ENCODE peak calls at places on chromosomes 2 and 18, in six cellular contexts. W, Z, P, I, H and F are unnamed samples. For H3K4me1, the result is how much of the 10 kb centered on the place peaks cover.

GRCh38 chr2:187658952-187659525 is 104.8 kb upstream of the TFPI start:
- DNase-seq in W (no peak), Z (no peak), P (peak), I (peak), H (peak), F (no peak)

GRCh38 chr2:231743376-231744116 is 35.2 kb downstream of the PTMA start:
- DNase-seq in W (no peak), Z (no peak), P (no peak), I (no peak), H (no peak), F (no peak)

GRCh38 chr18:32683044-32683443 is 89.8 kb downstream of the KLHL14 start:
- DNase-seq in W (no peak), Z (no peak), P (no peak), I (no peak), H (no peak), F (no peak)

GRCh38 chr18:12003894-12004293 is 22.6 kb downstream of the IMPA2 start:
- DNase-seq in W (no peak), Z (no peak), P (no peak), I (no peak), H (no peak), F (no peak)

GRCh38 chr2:102540882-102541281 is 67.9 kb downstream of the SLC9A4 start:
- DNase-seq in W (no peak), Z (no peak), P (no peak), I (no peak), H (no peak), F (no peak)

GRCh38 chr18:37520508-37520907 is 45.1 kb downstream of the CELF4 start:
- DNase-seq in W (no peak), Z (no peak), P (no peak), I (no peak), H (no peak), F (no peak)

GRCh38 chr2:30113617-30114293 is 33.1 kb upstream of the YPEL5 start:
- DNase-seq in W (no peak), Z (no peak), P (peak), I (no peak), H (no peak), F (no peak)

GRCh38 chr2:7845332-7845731 is 836.5 kb upstream of the ID2 start:
- DNase-seq in W (no peak), Z (no peak), P (no peak), I (no peak), H (no peak), F (no peak)

GRCh38 chr2:146981921-146982320 is 862.9 kb upstream of the ACVR2A start:
- DNase-seq in W (no peak), Z (no peak), P (no peak), I (no peak), H (no peak), F (no peak)

GRCh38 chr2:61727746-61728145 is 126.1 kb downstream of the FAM161A start:
- DNase-seq in W (no peak), Z (no peak), P (no peak), I (no peak), H (no peak), F (no peak)

GRCh38 chr2:185144159-185144919 is 546.0 kb downstream of the ZNF804A start:
- DNase-seq in W (no peak), Z (no peak), P (no peak), I (no peak), H (no peak), F (no peak)

GRCh38 chr2:33134086-33134763 is 187.5 kb downstream of the LTBP1 start:
- DNase-seq in W (no peak), Z (no peak), P (peak), I (peak), H (peak), F (no peak)

GRCh38 chr2:152646775-152647174 is 70.5 kb downstream of the PRPF40A start:
- DNase-seq in W (no peak), Z (no peak), P (peak), I (no peak), H (no peak), F (no peak)

GRCh38 chr18:13260927-13261471 is 42.4 kb downstream of the LDLRAD4 start:
- DNase-seq in W (no peak), Z (no peak), P (no peak), I (no peak), H (no peak), F (no peak)

GRCh38 chr2:102826904-102827303 is 65.1 kb downstream of the TMEM182 start:
- DNase-seq in W (no peak), Z (no peak), P (no peak), I (no peak), H (peak), F (no peak)

GRCh38 chr18:63701952-63702351 is 808 bp upstream of the SERPINB11 start:
- DNase-seq in W (no peak), Z (no peak), P (no peak), I (no peak), H (no peak), F (no peak)

GRCh38 chr2:228507870-228508269 is 326.4 kb upstream of the SPHKAP start:
- DNase-seq in W (no peak), Z (no peak), P (no peak), I (no peak), H (no peak), F (no peak)

GRCh38 chr18:22709288-22710060 is 223.7 kb upstream of the RBBP8 start:
- DNase-seq in W (no peak), Z (no peak), P (peak), I (no peak), H (no peak), F (no peak)

GRCh38 chr2:86025229-86025820 is 80.4 kb downstream of the POLR1A start:
- DNase-seq in W (no peak), Z (no peak), P (peak), I (no peak), H (no peak), F (no peak)

GRCh38 chr2:120476141-120476540 is 130.2 kb downstream of the INHBB start:
- DNase-seq in W (no peak), Z (no peak), P (no peak), I (no peak), H (peak), F (no peak)

GRCh38 chr2:46488389-46488788 is 9.0 kb downstream of the TMEM247 start:
- DNase-seq in W (no peak), Z (no peak), P (no peak), I (no peak), H (no peak), F (peak)

GRCh38 chr2:164203131-164203530 is 418.2 kb downstream of the GRB14 start:
- DNase-seq in W (no peak), Z (no peak), P (no peak), I (no peak), H (no peak), F (no peak)

GRCh38 chr2:214542866-214543265 is 132.0 kb downstream of the VWC2L start:
- DNase-seq in W (no peak), Z (no peak), P (no peak), I (no peak), H (no peak), F (no peak)

GRCh38 chr2:196238836-196239380 is 67.5 kb upstream of the STK17B start:
- DNase-seq in W (no peak), Z (no peak), P (no peak), I (no peak), H (no peak), F (no peak)

GRCh38 chr2:239684271-239684670 is 283.5 kb upstream of the HDAC4 start:
- DNase-seq in W (no peak), Z (no peak), P (no peak), I (no peak), H (no peak), F (peak)

GRCh38 chr2:38720613-38721241 is 30.4 kb downstream of the SRSF7 start:
- DNase-seq in W (no peak), Z (no peak), P (peak), I (no peak), H (peak), F (no peak)

GRCh38 chr2:26702025-26702424 is 9.5 kb downstream of the KCNK3 start:
- DNase-seq in W (no peak), Z (no peak), P (no peak), I (no peak), H (no peak), F (no peak)

GRCh38 chr2:27211241-27211942 is 449 bp upstream of the ATRAID start:
- DNase-seq in W (no peak), Z (no peak), P (no peak), I (no peak), H (no peak), F (no peak)

GRCh38 chr18:43780782-43781340 is 503.6 kb upstream of the SYT4 start:
- DNase-seq in W (no peak), Z (no peak), P (no peak), I (no peak), H (no peak), F (no peak)

GRCh38 chr2:67037655-67038054 is 359.5 kb upstream of the ETAA1 start:
- DNase-seq in W (no peak), Z (no peak), P (no peak), I (no peak), H (peak), F (no peak)

GRCh38 chr2:216829533-216829932 is 30.3 kb downstream of the TNP1 start:
- DNase-seq in W (no peak), Z (no peak), P (no peak), I (no peak), H (peak), F (peak)

GRCh38 chr2:29001791-29002190 is 20.7 kb downstream of the TOGARAM2 start:
- DNase-seq in W (no peak), Z (no peak), P (no peak), I (no peak), H (no peak), F (no peak)

GRCh38 chr2:207796585-207797350 is 27.1 kb upstream of the FZD5 start:
- DNase-seq in W (no peak), Z (no peak), P (peak), I (no peak), H (no peak), F (no peak)

GRCh38 chr18:79650959-79651358 is 28.6 kb upstream of the CTDP1 start:
- DNase-seq in W (no peak), Z (no peak), P (no peak), I (no peak), H (no peak), F (no peak)

GRCh38 chr2:121613152-121613551 is 36.1 kb downstream of the CLASP1 start:
- DNase-seq in W (no peak), Z (no peak), P (no peak), I (no peak), H (no peak), F (no peak)

GRCh38 chr2:234444888-234445287 is 52.0 kb downstream of the ARL4C start:
- DNase-seq in W (peak), Z (peak), P (no peak), I (no peak), H (no peak), F (no peak)

GRCh38 chr2:227188292-227188691 is 23.9 kb downstream of the COL4A3 start:
- DNase-seq in W (no peak), Z (no peak), P (peak), I (no peak), H (no peak), F (no peak)

GRCh38 chr2:120861576-120862191 is 126.0 kb downstream of the GLI2 start:
- DNase-seq in W (no peak), Z (no peak), P (no peak), I (no peak), H (no peak), F (no peak)

GRCh38 chr2:72923833-72924352 is 6.6 kb downstream of the EMX1 start:
- DNase-seq in W (no peak), Z (no peak), P (no peak), I (no peak), H (peak), F (no peak)
- H3K4me1 ChIP-seq in W (under half), Z (under half), P (under half), I (under half), H (under half), F (under half)

DNA sequence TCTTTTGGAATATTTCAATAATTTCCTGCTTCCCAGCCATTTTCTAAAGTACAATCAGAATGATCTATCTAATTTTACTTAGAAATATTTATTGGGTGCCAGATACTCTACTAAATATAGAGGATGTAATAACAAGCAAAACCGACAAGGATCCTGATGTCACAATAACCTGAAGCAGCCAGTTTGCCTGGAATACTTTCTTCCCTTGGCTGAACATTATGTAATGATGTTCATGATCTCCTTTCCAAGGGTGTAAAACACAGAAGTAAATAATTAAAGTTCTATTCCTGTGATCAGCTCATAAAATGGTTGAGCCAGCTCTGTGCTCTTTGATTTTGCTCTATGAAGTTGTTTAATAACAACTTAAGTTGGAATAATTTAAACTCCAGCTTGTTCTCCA is 2.6 kb upstream of the MRPL19 start:
- DNase-seq in W (no peak), Z (no peak), P (no peak), I (no peak), H (no peak), F (no peak)
- H3K4me1 ChIP-seq in W (under half), Z (under half), P (under half), I (under half), H (under half), F (under half)

GRCh38 chr2:143948710-143949109 is 571.2 kb downstream of the ZEB2 start:
- DNase-seq in W (no peak), Z (no peak), P (no peak), I (no peak), H (no peak), F (no peak)
- H3K4me1 ChIP-seq in W (under half), Z (under half), P (under half), I (under half), H (under half), F (under half)

DNA sequence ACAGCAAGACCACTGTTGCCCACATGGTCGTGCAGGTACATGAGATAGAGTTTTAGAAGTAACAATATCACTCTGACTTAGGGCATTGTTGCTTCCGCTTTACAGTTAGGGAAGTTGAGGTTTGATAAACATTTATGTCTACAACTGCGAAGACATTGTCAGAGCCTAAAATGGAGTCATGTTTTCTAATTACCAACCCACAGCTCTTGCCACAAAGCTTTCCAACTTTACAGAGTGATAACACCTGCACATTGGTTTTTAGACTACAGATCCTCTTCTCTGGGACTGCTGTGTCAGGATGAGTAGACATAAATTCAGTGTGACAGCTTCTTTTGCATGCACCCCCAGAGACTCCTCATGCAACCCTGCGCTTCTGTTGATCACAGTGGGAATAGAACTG is 119.0 kb downstream of the FEZ2 start:
- DNase-seq in W (no peak), Z (no peak), P (no peak), I (no peak), H (no peak), F (no peak)
- H3K4me1 ChIP-seq in W (under half), Z (under half), P (half or more), I (under half), H (under half), F (under half)

GRCh38 chr2:123747316-123747715 is 277.8 kb upstream of the CNTNAP5 start:
- DNase-seq in W (no peak), Z (no peak), P (no peak), I (no peak), H (no peak), F (no peak)
- H3K4me1 ChIP-seq in W (under half), Z (under half), P (under half), I (under half), H (under half), F (under half)

GRCh38 chr18:76725445-76725844 is 96.9 kb upstream of the ZNF236 start:
- DNase-seq in W (no peak), Z (no peak), P (no peak), I (no peak), H (no peak), F (no peak)
- H3K4me1 ChIP-seq in W (under half), Z (under half), P (under half), I (under half), H (under half), F (under half)

DNA sequence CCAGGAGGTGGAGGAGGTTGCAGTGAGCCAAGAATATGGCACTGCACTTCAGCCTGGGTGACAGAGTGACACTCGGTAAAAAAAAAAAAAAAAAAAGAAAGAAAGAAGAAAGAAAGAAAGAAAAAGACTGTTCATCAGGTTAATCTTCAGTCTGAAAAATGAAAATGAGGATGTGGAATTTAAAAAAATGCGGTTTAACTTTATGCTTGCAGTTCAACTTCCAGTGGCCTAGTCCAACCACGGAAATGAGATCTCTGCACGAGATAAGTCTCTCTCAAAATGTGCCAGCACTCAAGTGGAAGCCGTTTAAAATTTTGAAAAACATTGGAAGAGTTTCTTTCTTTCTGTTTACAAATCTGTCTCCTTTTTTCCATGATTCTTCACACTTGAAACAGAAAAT is 112.1 kb downstream of the DOCK10 start:
- DNase-seq in W (no peak), Z (peak), P (no peak), I (no peak), H (no peak), F (no peak)
- H3K4me1 ChIP-seq in W (half or more), Z (half or more), P (under half), I (under half), H (under half), F (half or more)

DNA sequence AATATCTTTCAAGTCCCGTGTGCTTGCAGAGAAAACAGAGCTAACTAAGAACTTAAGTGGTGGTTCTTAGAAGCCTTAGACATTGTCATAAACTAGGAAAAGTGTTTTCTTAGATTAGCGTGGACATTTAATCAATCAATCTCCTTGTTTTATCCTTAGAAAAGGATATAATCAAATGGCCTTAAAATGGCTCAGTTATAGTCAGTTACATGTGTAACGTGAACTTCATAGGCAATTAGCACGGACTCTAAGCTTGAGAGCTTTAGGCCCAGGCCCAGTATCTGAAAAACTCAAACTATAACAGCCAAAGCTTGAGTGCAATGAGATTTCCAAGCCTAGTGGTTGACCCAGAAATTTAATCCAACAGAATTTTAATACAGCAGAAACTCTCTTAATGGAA is 43.5 kb upstream of the SP3 start:
- DNase-seq in W (no peak), Z (no peak), P (no peak), I (no peak), H (no peak), F (no peak)
- H3K4me1 ChIP-seq in W (under half), Z (under half), P (under half), I (under half), H (under half), F (under half)

DNA sequence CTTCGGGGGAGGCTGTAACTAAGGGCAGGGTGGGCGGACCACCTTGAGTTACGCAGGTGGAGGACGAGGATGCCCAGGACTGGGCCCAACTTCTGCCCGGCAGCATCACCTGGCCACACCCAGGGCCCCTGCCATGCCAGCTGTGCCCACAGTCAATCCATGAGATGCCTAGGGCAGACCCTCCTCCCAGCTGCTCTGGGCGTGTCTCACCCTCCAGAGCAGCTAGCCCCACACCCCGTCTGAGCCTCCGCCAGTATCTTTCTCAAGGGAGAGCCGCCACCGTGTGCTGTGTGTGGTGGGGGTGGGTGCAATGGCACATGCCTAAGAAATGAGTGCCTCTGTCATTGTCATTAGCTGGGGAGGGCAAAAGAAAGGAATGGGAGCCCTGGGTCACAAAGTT is 18.0 kb downstream of the HS6ST1 start:
- DNase-seq in W (no peak), Z (no peak), P (no peak), I (no peak), H (no peak), F (no peak)
- H3K4me1 ChIP-seq in W (under half), Z (under half), P (under half), I (under half), H (under half), F (under half)

GRCh38 chr18:8721094-8721669 is 15.8 kb downstream of the MTCL1 start:
- DNase-seq in W (no peak), Z (no peak), P (no peak), I (no peak), H (no peak), F (no peak)

GRCh38 chr18:8720141-8720540 is 14.8 kb downstream of the MTCL1 start:
- DNase-seq in W (no peak), Z (no peak), P (no peak), I (no peak), H (no peak), F (no peak)

GRCh38 chr18:8717011-8717770 is 11.8 kb downstream of the MTCL1 start:
- DNase-seq in W (no peak), Z (no peak), P (no peak), I (no peak), H (no peak), F (no peak)

GRCh38 chr18:8719192-8719591 is 13.8 kb downstream of the MTCL1 start:
- DNase-seq in W (no peak), Z (no peak), P (no peak), I (no peak), H (no peak), F (no peak)

DNA sequence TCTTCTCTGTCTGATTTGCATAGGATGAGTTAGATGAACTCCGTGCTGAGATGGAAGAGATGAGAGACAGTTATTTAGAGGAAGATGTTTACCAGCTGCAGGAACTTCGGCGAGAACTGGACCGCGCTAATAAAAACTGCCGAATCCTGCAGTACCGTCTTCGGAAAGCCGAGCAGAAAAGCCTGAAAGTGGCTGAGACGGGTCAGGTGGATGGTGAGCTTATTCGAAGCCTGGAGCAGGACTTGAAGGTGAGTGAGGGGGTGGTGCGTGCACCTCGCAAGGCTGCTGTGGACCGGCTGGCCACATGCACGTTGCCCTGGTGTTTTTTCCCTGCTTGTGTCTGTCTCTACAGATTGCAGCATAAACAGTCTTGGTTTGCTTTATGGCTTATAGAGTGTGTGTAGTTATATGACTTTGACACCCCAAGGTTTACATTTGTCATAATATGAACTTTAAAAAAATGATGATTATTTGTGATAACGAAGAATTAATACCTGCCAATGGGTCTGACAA is 13.1 kb downstream of the MTCL1 start:
- DNase-seq in W (no peak), Z (no peak), P (no peak), I (no peak), H (no peak), F (no peak)
- H3K4me1 ChIP-seq in W (under half), Z (under half), P (half or more), I (under half), H (under half), F (under half)